ENCODE peak calls at places on chromosomes 11 and 22, in nine cellular contexts. One of them, this sample, is unnamed.
A peak's percentile ranks its signal among the peaks of the same experiment; 100 is the strongest.

GRCh38 chr22:36371920-36372319 is 15.8 kb downstream of the MYH9 start:
- DNase-seq in AG04449: no peak
- DNase-seq in fibroblast of villous mesenchyme: no peak
- DNase-seq in esophagus squamous epithelium: no peak
- DNase-seq in astrocyte of the spinal cord: peak; percentile 3
- DNase-seq in endodermal cell: no peak
- DNase-seq in ovary: no peak
- DNase-seq in CD8-positive, alpha-beta T cell: no peak
- DNase-seq in pancreas: no peak
- DNase-seq in this sample: no peak

GRCh38 chr22:46054091-46054877 is 77.3 kb upstream of the WNT7B start:
- DNase-seq in AG04449: no peak
- DNase-seq in fibroblast of villous mesenchyme: peak; percentile 82
- DNase-seq in esophagus squamous epithelium: no peak
- DNase-seq in astrocyte of the spinal cord: peak; percentile 83
- DNase-seq in endodermal cell: peak; percentile 35
- DNase-seq in ovary: peak; percentile 86
- DNase-seq in CD8-positive, alpha-beta T cell: no peak
- DNase-seq in pancreas: peak; percentile 57
- DNase-seq in this sample: no peak

GRCh38 chr11:28585007-28585406 is 476.8 kb downstream of the METTL15 start:
- DNase-seq in AG04449: peak; percentile 38
- DNase-seq in fibroblast of villous mesenchyme: no peak
- DNase-seq in esophagus squamous epithelium: no peak
- DNase-seq in astrocyte of the spinal cord: peak; percentile 30
- DNase-seq in endodermal cell: no peak
- DNase-seq in ovary: no peak
- DNase-seq in CD8-positive, alpha-beta T cell: no peak
- DNase-seq in pancreas: no peak
- DNase-seq in this sample: no peak

GRCh38 chr11:81987829-81988472 is 745.7 kb downstream of the FAM181B start:
- DNase-seq in AG04449: no peak
- DNase-seq in fibroblast of villous mesenchyme: peak; percentile 5
- DNase-seq in esophagus squamous epithelium: no peak
- DNase-seq in astrocyte of the spinal cord: peak; percentile 22
- DNase-seq in endodermal cell: no peak
- DNase-seq in ovary: peak; percentile 16
- DNase-seq in CD8-positive, alpha-beta T cell: no peak
- DNase-seq in pancreas: peak; percentile 19
- DNase-seq in this sample: peak; percentile 29

GRCh38 chr11:8610532-8611116 is 16.6 kb upstream of the STK33 start:
- DNase-seq in AG04449: no peak
- DNase-seq in fibroblast of villous mesenchyme: no peak
- DNase-seq in esophagus squamous epithelium: no peak
- DNase-seq in astrocyte of the spinal cord: peak; percentile 25
- DNase-seq in endodermal cell: peak; percentile 50
- DNase-seq in ovary: no peak
- DNase-seq in CD8-positive, alpha-beta T cell: no peak
- DNase-seq in pancreas: no peak
- DNase-seq in this sample: peak; percentile 55

GRCh38 chr11:63762662-63763505 is 5.7 kb downstream of the ZFTA start:
- DNase-seq in AG04449: no peak
- DNase-seq in fibroblast of villous mesenchyme: peak; percentile 62
- DNase-seq in esophagus squamous epithelium: no peak
- DNase-seq in astrocyte of the spinal cord: peak; percentile 56
- DNase-seq in endodermal cell: peak; percentile 85
- DNase-seq in ovary: peak; percentile 67
- DNase-seq in CD8-positive, alpha-beta T cell: no peak
- DNase-seq in pancreas: peak; percentile 36
- DNase-seq in this sample: no peak

GRCh38 chr11:63614136-63614664 is at the start of gene PLAAT3:
- DNase-seq in AG04449: no peak
- DNase-seq in fibroblast of villous mesenchyme: peak; percentile 48
- DNase-seq in esophagus squamous epithelium: no peak
- DNase-seq in astrocyte of the spinal cord: peak; percentile 42
- DNase-seq in endodermal cell: peak; percentile 92
- DNase-seq in ovary: peak; percentile 77
- DNase-seq in CD8-positive, alpha-beta T cell: peak; percentile 23
- DNase-seq in pancreas: peak; percentile 78
- DNase-seq in this sample: no peak

GRCh38 chr22:31140746-31141145 is 438 bp upstream of the PLA2G3 start:
- DNase-seq in AG04449: no peak
- DNase-seq in fibroblast of villous mesenchyme: no peak
- DNase-seq in esophagus squamous epithelium: no peak
- DNase-seq in astrocyte of the spinal cord: no peak
- DNase-seq in endodermal cell: no peak
- DNase-seq in ovary: no peak
- DNase-seq in CD8-positive, alpha-beta T cell: no peak
- DNase-seq in pancreas: no peak
- DNase-seq in this sample: no peak

GRCh38 chr22:21726650-21727049 is 8.9 kb downstream of the YPEL1 start:
- DNase-seq in AG04449: no peak
- DNase-seq in fibroblast of villous mesenchyme: peak; percentile 8
- DNase-seq in esophagus squamous epithelium: no peak
- DNase-seq in astrocyte of the spinal cord: no peak
- DNase-seq in endodermal cell: peak; percentile 92
- DNase-seq in ovary: no peak
- DNase-seq in CD8-positive, alpha-beta T cell: no peak
- DNase-seq in pancreas: no peak
- DNase-seq in this sample: no peak

GRCh38 chr22:44182591-44183588 is 2.2 kb downstream of the PARVG start:
- DNase-seq in AG04449: no peak
- DNase-seq in fibroblast of villous mesenchyme: no peak
- DNase-seq in esophagus squamous epithelium: no peak
- DNase-seq in astrocyte of the spinal cord: no peak
- DNase-seq in endodermal cell: no peak
- DNase-seq in ovary: no peak
- DNase-seq in CD8-positive, alpha-beta T cell: peak; percentile 34
- DNase-seq in pancreas: no peak
- DNase-seq in this sample: no peak

GRCh38 chr11:86418929-86419328 is 44.2 kb downstream of the CCDC81 start:
- DNase-seq in AG04449: no peak
- DNase-seq in fibroblast of villous mesenchyme: peak; percentile 20
- DNase-seq in esophagus squamous epithelium: no peak
- DNase-seq in astrocyte of the spinal cord: peak; percentile 34
- DNase-seq in endodermal cell: no peak
- DNase-seq in ovary: no peak
- DNase-seq in CD8-positive, alpha-beta T cell: no peak
- DNase-seq in pancreas: no peak
- DNase-seq in this sample: no peak
- TF ChIP-seq CTCF in AG04449: peak; percentile 32
- TF ChIP-seq CTCF in fibroblast of villous mesenchyme: peak; percentile 25
- TF ChIP-seq CTCF in esophagus squamous epithelium: peak; percentile 13
- TF ChIP-seq CTCF in astrocyte of the spinal cord: peak; percentile 27
- TF ChIP-seq CTCF in endodermal cell: peak; percentile 71
- TF ChIP-seq CTCF in ovary: no peak
- TF ChIP-seq CTCF in CD8-positive, alpha-beta T cell: no peak
- TF ChIP-seq CTCF in pancreas: no peak
- TF ChIP-seq CTCF in this sample: no peak

GRCh38 chr11:92225563-92226308 is 1.1 kb downstream of the FAT3 start:
- DNase-seq in AG04449: no peak
- DNase-seq in fibroblast of villous mesenchyme: peak; percentile 2
- DNase-seq in esophagus squamous epithelium: no peak
- DNase-seq in astrocyte of the spinal cord: peak; percentile 26
- DNase-seq in endodermal cell: peak; percentile 85
- DNase-seq in ovary: peak; percentile 15
- DNase-seq in CD8-positive, alpha-beta T cell: no peak
- DNase-seq in pancreas: no peak
- DNase-seq in this sample: no peak

GRCh38 chr11:92222701-92223100 is 1.9 kb upstream of the FAT3 start:
- DNase-seq in AG04449: no peak
- DNase-seq in fibroblast of villous mesenchyme: no peak
- DNase-seq in esophagus squamous epithelium: no peak
- DNase-seq in astrocyte of the spinal cord: no peak
- DNase-seq in endodermal cell: peak; percentile 60
- DNase-seq in ovary: no peak
- DNase-seq in CD8-positive, alpha-beta T cell: no peak
- DNase-seq in pancreas: no peak
- DNase-seq in this sample: no peak

GRCh38 chr11:92226331-92227232 is 2.0 kb downstream of the FAT3 start:
- DNase-seq in AG04449: no peak
- DNase-seq in fibroblast of villous mesenchyme: peak; percentile 2
- DNase-seq in esophagus squamous epithelium: no peak
- DNase-seq in astrocyte of the spinal cord: no peak
- DNase-seq in endodermal cell: peak; percentile 94
- DNase-seq in ovary: peak; percentile 14
- DNase-seq in CD8-positive, alpha-beta T cell: no peak
- DNase-seq in pancreas: no peak
- DNase-seq in this sample: no peak

GRCh38 chr11:92225206-92225562 is 566 bp downstream of the FAT3 start:
- DNase-seq in AG04449: no peak
- DNase-seq in fibroblast of villous mesenchyme: no peak
- DNase-seq in esophagus squamous epithelium: no peak
- DNase-seq in astrocyte of the spinal cord: no peak
- DNase-seq in endodermal cell: peak; percentile 79
- DNase-seq in ovary: no peak
- DNase-seq in CD8-positive, alpha-beta T cell: no peak
- DNase-seq in pancreas: no peak
- DNase-seq in this sample: no peak

DNA sequence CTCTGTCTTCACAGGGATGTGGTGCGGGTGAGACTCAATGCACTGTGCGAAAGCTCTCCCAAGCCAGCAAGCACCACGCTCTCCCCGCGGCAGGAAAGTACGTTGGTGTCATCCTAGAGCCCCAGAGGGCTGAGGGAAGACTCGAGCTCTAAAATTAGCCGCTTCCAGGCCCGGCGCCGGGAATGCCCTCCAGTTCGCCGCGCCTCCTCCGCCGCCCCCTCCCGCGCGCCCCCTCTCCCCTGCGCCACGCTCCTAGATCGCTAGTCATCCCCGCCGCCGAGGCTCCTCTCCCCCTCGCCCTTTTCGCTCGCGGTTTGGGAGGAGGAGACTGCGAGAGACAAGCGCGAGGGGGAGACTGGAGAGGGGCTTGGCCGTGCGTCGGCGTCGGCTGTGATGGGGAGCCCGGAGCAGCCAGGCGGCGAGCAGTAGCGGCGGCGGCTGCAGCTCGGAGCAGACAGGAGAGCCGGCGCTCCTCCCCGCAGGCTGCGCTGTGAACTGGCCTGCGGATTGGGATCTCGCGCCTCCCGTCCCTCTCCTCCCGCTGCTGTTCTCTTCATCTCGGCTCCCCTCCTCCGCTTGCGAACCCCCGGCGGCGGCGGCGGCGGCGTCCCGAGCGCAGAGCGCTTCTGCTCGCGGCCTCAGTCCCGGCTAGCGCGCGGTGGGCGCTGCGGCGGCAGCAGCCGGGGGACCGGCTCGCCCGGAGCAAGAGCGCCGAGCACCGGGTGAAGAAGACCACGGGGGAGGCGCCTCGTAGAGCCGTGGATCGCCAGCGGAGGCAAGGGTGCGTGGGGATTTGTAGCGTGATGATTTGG is at the start of gene FAT3:
- DNase-seq in AG04449: no peak
- DNase-seq in fibroblast of villous mesenchyme: peak; percentile 28
- DNase-seq in esophagus squamous epithelium: no peak
- DNase-seq in astrocyte of the spinal cord: peak; percentile 67
- DNase-seq in endodermal cell: peak; percentile 90
- DNase-seq in ovary: peak; percentile 18
- DNase-seq in CD8-positive, alpha-beta T cell: no peak
- DNase-seq in pancreas: no peak
- DNase-seq in this sample: peak; percentile 46
- H3K4me3 ChIP-seq in AG04449: peak within 1 kb of the TSS; percentile 62
- H3K4me3 ChIP-seq in fibroblast of villous mesenchyme: peak within 1 kb of the TSS; percentile 33
- H3K4me3 ChIP-seq in esophagus squamous epithelium: peak within 1 kb of the TSS; percentile 45
- H3K4me3 ChIP-seq in astrocyte of the spinal cord: peak within 1 kb of the TSS; percentile 42
- H3K4me3 ChIP-seq in endodermal cell: peak within 1 kb of the TSS; percentile 87
- H3K4me3 ChIP-seq in ovary: peak within 1 kb of the TSS; percentile 26
- H3K4me3 ChIP-seq in CD8-positive, alpha-beta T cell: no peak within 1 kb of the TSS
- H3K4me3 ChIP-seq in pancreas: peak within 1 kb of the TSS; percentile 32
- H3K4me3 ChIP-seq in this sample: peak within 1 kb of the TSS; percentile 68

DNA sequence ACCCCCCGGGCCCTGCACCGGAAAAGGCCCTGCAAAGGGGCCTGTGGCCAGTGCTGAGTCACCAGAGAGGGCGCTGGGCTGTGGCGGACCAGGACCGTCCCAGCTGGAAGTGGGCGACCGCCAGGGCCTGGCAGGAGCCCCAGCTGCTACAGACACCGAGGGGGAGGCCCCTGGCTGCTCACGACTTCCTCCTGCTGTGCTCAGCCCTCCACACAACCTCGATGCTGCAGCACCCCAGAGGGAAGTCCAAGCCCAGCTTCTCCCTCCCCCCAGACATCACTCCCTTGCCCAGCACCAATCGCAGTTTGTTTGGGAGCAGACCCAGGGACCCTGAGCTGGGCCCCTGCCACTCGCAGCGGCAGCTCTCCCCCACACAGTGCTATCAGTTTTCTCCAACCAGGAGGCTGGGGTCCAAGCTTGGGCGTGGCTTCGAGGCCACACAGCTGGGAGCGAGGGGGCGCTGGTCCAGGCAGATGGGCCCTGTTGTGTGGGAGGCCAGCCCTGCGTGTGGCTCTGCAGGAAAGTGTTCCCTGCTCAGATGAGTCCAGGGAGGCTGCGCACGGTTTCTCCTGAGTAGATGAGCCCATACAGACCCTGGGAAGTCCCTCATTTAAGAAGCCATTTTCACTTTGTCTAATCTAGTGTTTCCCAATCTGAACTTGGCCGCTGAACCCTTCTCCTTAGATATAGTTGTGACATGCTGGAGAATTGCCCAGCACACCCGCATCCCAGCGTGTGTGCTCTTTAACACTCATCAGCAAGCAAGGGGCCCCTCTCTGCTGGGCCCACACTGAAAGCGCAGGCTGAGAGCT is 5.6 kb upstream of the SH3BP1 start:
- DNase-seq in AG04449: peak; percentile 42
- DNase-seq in fibroblast of villous mesenchyme: peak; percentile 90
- DNase-seq in esophagus squamous epithelium: no peak
- DNase-seq in astrocyte of the spinal cord: peak; percentile 92
- DNase-seq in endodermal cell: peak; percentile 89
- DNase-seq in ovary: peak; percentile 91
- DNase-seq in CD8-positive, alpha-beta T cell: peak; percentile 57
- DNase-seq in pancreas: peak; percentile 47
- DNase-seq in this sample: no peak
- TF ChIP-seq CTCF in AG04449: peak; percentile 39
- TF ChIP-seq CTCF in fibroblast of villous mesenchyme: peak; percentile 23
- TF ChIP-seq CTCF in esophagus squamous epithelium: peak; percentile 11
- TF ChIP-seq CTCF in astrocyte of the spinal cord: peak; percentile 27
- TF ChIP-seq CTCF in endodermal cell: peak; percentile 30
- TF ChIP-seq CTCF in ovary: peak; percentile 3
- TF ChIP-seq CTCF in CD8-positive, alpha-beta T cell: no peak
- TF ChIP-seq CTCF in pancreas: no peak
- TF ChIP-seq CTCF in this sample: peak; percentile 29

DNA sequence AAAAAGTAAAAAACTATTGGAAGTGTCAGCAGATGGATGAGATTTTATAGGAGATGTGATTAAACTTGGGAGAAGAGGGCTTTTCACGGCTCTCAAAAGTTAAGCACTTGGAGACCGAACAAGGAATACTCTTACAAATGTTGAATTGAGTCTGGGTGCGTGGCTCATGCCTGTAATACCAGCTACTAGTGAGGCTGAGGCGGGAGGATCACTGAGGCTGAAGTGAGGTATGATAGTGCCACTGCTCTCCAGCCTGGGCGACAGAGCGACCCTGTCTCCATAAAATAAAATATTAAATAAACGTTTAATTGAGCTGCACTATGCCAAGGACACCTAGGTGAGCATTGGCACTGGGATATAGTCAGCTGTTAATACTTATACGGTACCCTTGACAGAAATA is 1.9 kb downstream of the CEP57 start:
- DNase-seq in AG04449: no peak
- DNase-seq in fibroblast of villous mesenchyme: no peak
- DNase-seq in esophagus squamous epithelium: no peak
- DNase-seq in astrocyte of the spinal cord: no peak
- DNase-seq in endodermal cell: no peak
- DNase-seq in ovary: no peak
- DNase-seq in CD8-positive, alpha-beta T cell: no peak
- DNase-seq in pancreas: no peak
- DNase-seq in this sample: no peak
- H3K4me3 ChIP-seq in AG04449: no peak overlapping the region
- H3K4me3 ChIP-seq in fibroblast of villous mesenchyme: peak overlapping the region; percentile 99
- H3K4me3 ChIP-seq in esophagus squamous epithelium: no peak overlapping the region
- H3K4me3 ChIP-seq in astrocyte of the spinal cord: no peak overlapping the region
- H3K4me3 ChIP-seq in endodermal cell: peak overlapping the region; percentile 97
- H3K4me3 ChIP-seq in ovary: no peak overlapping the region
- H3K4me3 ChIP-seq in CD8-positive, alpha-beta T cell: no peak overlapping the region
- H3K4me3 ChIP-seq in pancreas: peak overlapping the region; percentile 94
- H3K4me3 ChIP-seq in this sample: no peak overlapping the region